ENCODE peak calls at places on chromosome 14, in nine cellular contexts. K is activated T-helper 1 cell treated with Interleukin-2 at 50 U/mL for 16 hours; E is HT1080; V is smooth muscle cell of the brain vasculature; B is kidney tubule cell; X is stimulated activated CD4-positive, alpha-beta T cell treated with anti-CD3 and anti-CD28 coated beads, TNF-alpha, amount 100 ng/mL, for 48 hours; D is mucosa of descending colon; F is dermis microvascular lymphatic vessel endothelial cell; M is activated T-cell treated with anti-CD3 and anti-CD28 coated beads for 48 hours. I is an unnamed sample.

GRCh38 chr14:21723431-21724045 is 49.9 kb upstream of the OR4E1 start:
- DNase-seq in M (peak; percentile 26), E (peak; percentile 38), K (no peak), F (no peak), D (peak; percentile 26), B (peak; percentile 17), V (no peak), X (peak; percentile 6), I (no peak)

GRCh38 chr14:92466068-92466458 is 47.5 kb upstream of the RIN3 start:
- DNase-seq in F (no peak), V (no peak), K (no peak), B (no peak), D (no peak), X (no peak), M (no peak), E (no peak), I (no peak)

GRCh38 chr14:103711516-103712431 is 3.5 kb downstream of the XRCC3 start:
- DNase-seq in X (no peak), E (no peak), V (no peak), B (peak; percentile 39), K (no peak), D (peak; percentile 71), F (no peak), M (no peak), I (peak; percentile 19)

GRCh38 chr14:102317564-102318248 is 1.8 kb upstream of the ZNF839 start:
- DNase-seq in E (no peak), K (no peak), V (no peak), D (peak; percentile 68), M (no peak), X (no peak), F (no peak), B (peak; percentile 45), I (peak; percentile 46)

GRCh38 chr14:33186656-33187055 is 248.0 kb downstream of the NPAS3 start:
- DNase-seq in B (no peak), K (no peak), M (no peak), E (no peak), V (no peak), F (no peak), D (no peak), X (no peak), I (no peak)

GRCh38 chr14:94334837-94335236 is 11.7 kb upstream of the SERPINA6 start:
- DNase-seq in V (no peak), E (no peak), K (no peak), B (no peak), D (no peak), X (no peak), M (no peak), F (no peak), I (no peak)

GRCh38 chr14:54891471-54892245 is 11.0 kb downstream of the GCH1 start:
- DNase-seq in M (no peak), B (no peak), X (no peak), E (no peak), F (no peak), D (no peak), K (no peak), V (no peak), I (no peak)

GRCh38 chr14:103552011-103552797 is 10.3 kb downstream of the BAG5 start:
- DNase-seq in F (no peak), B (peak; percentile 98), M (no peak), K (no peak), E (no peak), X (no peak), D (no peak), V (no peak), I (peak; percentile 26)

GRCh38 chr14:34064349-34064748 is 113.5 kb upstream of the EGLN3 start:
- DNase-seq in V (no peak), F (no peak), E (no peak), X (no peak), B (peak; percentile 45), K (no peak), D (peak; percentile 49), M (no peak), I (no peak)

GRCh38 chr14:92973265-92973797 is 50.4 kb downstream of the CHGA start:
- DNase-seq in D (peak; percentile 80), B (peak; percentile 67), X (peak; percentile 12), E (peak; percentile 47), F (peak; percentile 17), K (no peak), V (no peak), M (peak; percentile 31), I (no peak)

GRCh38 chr14:89955022-89955414 is 488 bp upstream of the EFCAB11 start:
- DNase-seq in D (peak; percentile 29), X (no peak), M (no peak), V (no peak), K (no peak), E (no peak), F (no peak), B (no peak), I (peak; percentile 5)

GRCh38 chr14:90839889-90840266 is 23.6 kb upstream of the TTC7B start:
- DNase-seq in V (no peak), B (no peak), D (no peak), E (no peak), M (no peak), K (no peak), F (no peak), X (no peak), I (no peak)

GRCh38 chr14:101736071-101736470 is 25.4 kb upstream of the PPP2R5C start:
- DNase-seq in D (no peak), K (no peak), E (no peak), F (no peak), X (no peak), M (no peak), B (no peak), V (no peak), I (no peak)

GRCh38 chr14:73014105-73014504 is 12.8 kb downstream of the ZFYVE1 start:
- DNase-seq in F (no peak), X (no peak), M (no peak), B (no peak), D (no peak), E (peak; percentile 13), K (no peak), V (no peak), I (no peak)

GRCh38 chr14:64826845-64827244 is 52.9 kb downstream of the SPTB start:
- DNase-seq in E (peak; percentile 15), B (no peak), D (no peak), F (no peak), M (no peak), X (no peak), K (no peak), V (no peak), I (no peak)

GRCh38 chr14:91361236-91361811 is 56.3 kb downstream of the CCDC88C start:
- DNase-seq in B (no peak), V (no peak), E (no peak), X (no peak), K (no peak), D (peak; percentile 29), F (no peak), M (no peak), I (peak; percentile 54)

GRCh38 chr14:54737132-54737711 is 165.4 kb downstream of the GCH1 start:
- DNase-seq in M (peak; percentile 12), F (no peak), E (peak; percentile 79), D (no peak), X (no peak), B (peak; percentile 78), V (no peak), K (no peak), I (peak; percentile 16)

GRCh38 chr14:24861083-24861630 is 188.8 kb downstream of the STXBP6 start:
- DNase-seq in X (no peak), D (no peak), K (no peak), B (peak; percentile 91), M (no peak), F (no peak), V (no peak), E (peak; percentile 71), I (peak; percentile 85)

GRCh38 chr14:92656306-92656705 is 92.1 kb downstream of the LGMN start:
- DNase-seq in M (no peak), E (no peak), F (no peak), B (no peak), K (no peak), V (no peak), D (no peak), X (no peak), I (no peak)

GRCh38 chr14:62347658-62348057 is 585.4 kb downstream of the SNAPC1 start:
- DNase-seq in D (no peak), M (no peak), K (no peak), V (no peak), E (no peak), F (no peak), B (no peak), X (no peak), I (no peak)

GRCh38 chr14:23877538-23878180 is 75.9 kb upstream of the DHRS4 start:
- DNase-seq in K (no peak), B (peak; percentile 57), D (no peak), F (no peak), E (no peak), M (peak; percentile 28), V (no peak), X (no peak), I (no peak)

GRCh38 chr14:105439710-105440553 is 20.3 kb downstream of the MTA1 start:
- DNase-seq in B (no peak), K (no peak), D (no peak), X (no peak), F (peak; percentile 77), M (no peak), V (no peak), E (no peak), I (no peak)

GRCh38 chr14:29868000-29868399 is 59.6 kb downstream of the PRKD1 start:
- DNase-seq in X (no peak), F (no peak), M (no peak), D (no peak), E (no peak), K (no peak), B (no peak), V (no peak), I (no peak)

GRCh38 chr14:55298423-55298822 is 27.2 kb downstream of the FBXO34 start:
- DNase-seq in X (no peak), K (no peak), F (no peak), E (no peak), M (no peak), V (no peak), B (no peak), D (no peak), I (no peak)

GRCh38 chr14:23430733-23431105 is 4.7 kb downstream of the MYH7 start:
- DNase-seq in V (no peak), K (no peak), B (peak; percentile 54), M (no peak), F (no peak), X (no peak), D (no peak), E (peak; percentile 16), I (no peak)

GRCh38 chr14:100535287-100536131 is 51.7 kb downstream of the BEGAIN start:
- DNase-seq in F (no peak), B (no peak), E (no peak), D (no peak), X (no peak), K (no peak), M (no peak), V (no peak), I (no peak)

GRCh38 chr14:54686871-54687749 is 120.2 kb downstream of the SAMD4A start:
- DNase-seq in M (no peak), V (no peak), F (no peak), D (no peak), K (no peak), B (no peak), E (no peak), X (no peak), I (no peak)